ENCODE peak calls at places on chromosomes 7 and 10, in four cellular contexts. S is K562, H is IMR-90, U is GM12878. D is an unnamed sample.
A peak's percentile ranks its signal among the peaks of the same experiment; 100 is the strongest.

GRCh38 chr10:116771101-116771705 is 28.8 kb upstream of the HSPA12A start:
- DNase-seq in H (peak; percentile 95), U (no peak), S (no peak), D (no peak)

GRCh38 chr7:900331-901040 is 24.1 kb downstream of the GET4 start:
- DNase-seq in U (no peak), H (no peak), S (no peak), D (no peak)

GRCh38 chr10:27687326-27687725 is 58.3 kb downstream of the MKX start:
- DNase-seq in U (no peak), S (no peak), H (peak; percentile 49), D (peak; percentile 41)

GRCh38 chr10:17409170-17409733 is 45.1 kb downstream of the ST8SIA6 start:
- DNase-seq in U (no peak), S (peak; percentile 34), H (peak; percentile 5), D (peak; percentile 61)

GRCh38 chr7:140686921-140687320 is 9.6 kb upstream of the NDUFB2 start:
- DNase-seq in H (no peak), U (no peak), S (no peak), D (no peak)

GRCh38 chr10:14687340-14687739 is 87.4 kb downstream of the FAM107B start:
- DNase-seq in H (no peak), S (no peak), U (no peak), D (no peak)

GRCh38 chr10:5291501-5292195 is 73.1 kb upstream of the UCN3 start:
- DNase-seq in U (no peak), H (peak; percentile 79), S (peak; percentile 63), D (peak; percentile 79)

GRCh38 chr10:10418397-10418796 is 599.3 kb upstream of the CELF2 start:
- DNase-seq in S (no peak), H (no peak), U (peak; percentile 15), D (no peak)

GRCh38 chr7:78379148-78379547 is 580.6 kb downstream of the PHTF2 start:
- DNase-seq in U (no peak), S (no peak), H (peak; percentile 68), D (no peak)

GRCh38 chr10:110857265-110858158 is 14.2 kb upstream of the PDCD4 start:
- DNase-seq in S (no peak), H (peak; percentile 84), U (peak; percentile 78), D (peak; percentile 14)

GRCh38 chr7:99762680-99763327 is 21.2 kb downstream of the CYP3A4 start:
- DNase-seq in U (no peak), H (peak; percentile 70), S (peak; percentile 83), D (no peak)

GRCh38 chr7:29637374-29637773 is 73.7 kb downstream of the PRR15 start:
- DNase-seq in S (no peak), H (no peak), U (no peak), D (no peak)

GRCh38 chr10:79405995-79406515 is 39.4 kb downstream of the ZCCHC24 start:
- DNase-seq in U (no peak), H (no peak), S (no peak), D (no peak)

GRCh38 chr10:44386546-44387052 is 1.7 kb upstream of the CXCL12 start:
- DNase-seq in H (peak; percentile 62), S (peak; percentile 88), U (no peak), D (peak; percentile 37)

GRCh38 chr10:44384601-44385422 is at the start of gene CXCL12:
- DNase-seq in U (no peak), S (no peak), H (peak; percentile 44), D (peak; percentile 5)

GRCh38 chr10:44383749-44384600 is 922 bp downstream of the CXCL12 start:
- DNase-seq in H (peak; percentile 54), U (no peak), S (no peak), D (no peak)

GRCh38 chr10:44385423-44385725 is 477 bp upstream of the CXCL12 start:
- DNase-seq in H (no peak), U (no peak), S (no peak), D (no peak)

DNA sequence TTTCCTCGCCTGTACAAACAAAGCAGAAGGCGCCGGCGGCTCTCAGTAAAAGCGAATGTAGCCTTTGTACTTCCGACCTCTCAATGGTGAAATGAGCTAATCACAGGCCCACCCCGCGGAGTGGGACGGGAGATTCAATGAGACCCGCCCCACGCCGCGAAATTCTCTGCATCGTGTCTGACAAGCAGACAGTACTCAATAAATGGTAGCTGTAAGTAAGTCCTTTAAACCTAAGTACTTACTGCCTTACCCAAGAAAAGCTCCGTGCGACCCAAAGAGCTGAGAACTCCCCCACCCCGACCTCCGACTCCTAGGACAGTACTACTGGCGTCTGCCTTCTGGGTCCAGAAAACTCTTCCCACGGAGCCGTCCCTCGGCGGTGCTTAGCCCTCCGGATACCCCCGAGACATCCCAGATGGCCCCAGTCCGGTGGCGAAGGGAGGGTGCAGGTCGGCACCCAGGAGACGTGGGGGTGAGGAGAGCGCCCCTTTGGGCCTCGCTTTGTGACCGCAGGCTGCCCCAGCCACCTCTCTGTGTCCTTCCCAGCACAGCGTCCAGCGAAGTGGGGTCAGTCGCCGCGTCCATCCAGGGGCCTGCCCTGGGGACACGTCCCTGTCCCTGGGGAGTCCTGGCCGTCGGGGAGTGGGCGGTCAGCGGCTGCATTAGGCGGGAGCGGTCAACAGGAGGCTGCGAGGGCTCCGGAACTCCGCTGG is 985 bp upstream of the CXCL12 start:
- DNase-seq in U (no peak), H (no peak), S (peak; percentile 21), D (no peak)
- TF ChIP-seq FOS in U (no peak), H (no peak), S (no peak), D (no peak)

GRCh38 chr10:91091780-91092179 is 128.7 kb upstream of the PCGF5 start:
- DNase-seq in S (no peak), U (no peak), H (no peak), D (no peak)

GRCh38 chr10:91096263-91096662 is 124.2 kb upstream of the PCGF5 start:
- DNase-seq in U (no peak), H (no peak), S (no peak), D (no peak)

GRCh38 chr10:91088300-91089140 is 131.9 kb upstream of the PCGF5 start:
- DNase-seq in H (peak; percentile 15), S (peak; percentile 36), U (no peak), D (peak; percentile 8)

GRCh38 chr10:91090761-91091529 is 129.5 kb upstream of the PCGF5 start:
- DNase-seq in U (no peak), S (no peak), H (no peak), D (no peak)
- TF ChIP-seq FOS in U (no peak), S (no peak), H (no peak), D (no peak)

GRCh38 chr7:158366346-158366745 is 221.3 kb downstream of the PTPRN2 start:
- DNase-seq in H (no peak), S (no peak), U (no peak), D (no peak)

GRCh38 chr7:158365332-158365731 is 222.3 kb downstream of the PTPRN2 start:
- DNase-seq in S (no peak), U (no peak), H (no peak), D (no peak)

GRCh38 chr7:158362001-158362400 is 225.6 kb downstream of the PTPRN2 start:
- DNase-seq in U (no peak), H (no peak), S (no peak), D (no peak)

GRCh38 chr7:158361326-158361946 is 226.2 kb downstream of the PTPRN2 start:
- DNase-seq in H (no peak), S (no peak), U (no peak), D (no peak)

DNA sequence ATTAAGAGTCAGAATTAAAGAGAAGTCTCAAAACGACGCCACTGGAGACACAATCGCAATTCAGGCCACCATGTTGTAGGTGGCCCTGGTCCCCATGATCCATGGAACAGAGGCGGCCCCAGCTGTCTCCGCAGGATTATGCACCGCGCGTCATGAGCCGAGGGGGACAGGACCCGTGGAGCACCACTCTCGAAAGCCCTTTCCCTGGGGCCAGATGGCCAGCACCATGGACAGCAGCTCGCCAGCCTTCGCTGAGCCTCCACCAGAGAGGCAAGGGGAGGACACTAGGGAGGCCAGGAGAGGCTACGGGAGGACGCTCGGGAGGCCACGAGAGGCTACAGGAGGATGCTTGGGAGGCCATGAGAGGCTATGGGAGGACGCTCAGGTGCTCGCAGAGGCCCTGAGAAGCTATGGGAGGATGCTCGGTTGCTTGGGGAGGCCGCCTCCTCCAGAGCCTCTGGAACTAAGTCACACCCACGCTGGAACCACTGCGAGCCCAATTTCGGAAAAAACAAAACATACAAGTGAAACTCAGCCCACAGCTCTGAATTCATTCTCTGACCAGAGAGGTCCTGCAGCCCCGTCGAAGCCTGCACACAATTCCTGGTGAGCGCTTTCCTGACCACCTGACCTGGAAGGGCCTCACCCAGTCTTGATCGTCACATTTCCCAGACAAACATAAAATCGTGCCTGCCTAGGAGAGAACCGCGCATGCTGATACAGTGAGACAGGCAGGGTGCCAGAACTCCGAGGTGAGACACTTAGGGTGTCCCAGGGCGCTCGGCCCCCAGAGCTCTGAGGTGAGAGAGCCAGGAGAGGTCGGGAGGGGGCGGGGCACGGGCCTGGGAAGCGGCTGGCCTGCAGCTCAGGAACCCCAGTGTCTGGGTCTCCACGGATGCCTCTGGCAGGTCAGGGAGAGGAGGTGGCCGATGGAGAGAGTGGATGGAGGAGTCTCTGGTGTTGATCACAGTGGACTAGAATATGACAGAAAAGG is 224.4 kb downstream of the PTPRN2 start:
- DNase-seq in S (peak; percentile 43), H (no peak), U (no peak), D (no peak)
- TF ChIP-seq FOS in S (no peak), H (no peak), U (no peak), D (no peak)

DNA sequence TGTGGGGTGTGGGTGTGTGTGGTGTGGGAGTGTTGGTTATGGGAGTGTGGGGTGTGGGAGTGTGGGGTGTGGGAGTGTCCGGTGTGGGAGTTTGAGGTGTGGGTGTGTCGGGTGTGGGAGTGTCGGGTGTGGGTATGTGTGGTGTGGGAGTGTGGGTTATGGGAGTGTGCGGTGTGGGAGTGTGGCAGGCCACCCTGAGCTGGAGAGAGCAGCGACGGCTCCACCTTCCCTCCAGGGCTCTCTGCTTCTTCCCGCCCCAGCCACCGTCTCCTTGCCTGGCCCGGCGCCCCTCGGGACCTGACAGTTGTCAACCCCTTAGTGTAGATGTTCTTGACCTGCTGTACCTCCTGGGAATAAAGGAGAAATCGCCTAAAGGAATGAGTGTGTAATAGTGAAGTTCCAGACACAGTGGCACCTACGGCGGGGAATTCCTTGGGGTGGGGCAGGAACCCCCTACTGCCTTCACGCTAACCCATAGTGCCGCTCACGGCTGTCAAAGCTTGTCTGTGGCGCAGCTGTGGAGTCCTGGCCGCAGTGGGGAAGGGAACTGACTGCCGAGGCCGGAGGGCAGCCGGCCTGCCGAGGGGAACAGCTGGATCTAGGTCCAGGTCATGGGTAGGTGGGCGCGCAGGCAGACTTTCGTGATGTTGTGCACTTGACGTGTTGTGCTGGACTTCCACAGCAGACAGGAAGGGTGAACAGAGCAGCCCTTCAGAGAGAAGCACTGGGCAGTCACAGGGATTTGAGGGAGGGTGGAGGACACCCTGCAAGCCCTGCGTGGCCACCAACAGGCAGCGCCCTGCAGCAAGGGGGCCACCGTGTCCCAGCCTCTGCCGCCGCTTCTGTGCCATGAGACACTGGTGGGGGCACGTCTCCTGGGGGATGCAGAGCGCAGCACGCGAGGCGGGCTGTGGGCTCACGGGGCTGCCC is 49.0 kb upstream of the EN2 start:
- DNase-seq in S (no peak), U (no peak), H (no peak), D (no peak)
- TF ChIP-seq FOS in S (no peak), U (no peak), H (no peak), D (no peak)

GRCh38 chr10:52453501-52453900 is 139.4 kb downstream of the DKK1 start:
- DNase-seq in U (no peak), S (no peak), H (no peak), D (no peak)

GRCh38 chr10:52455095-52455494 is 141.0 kb downstream of the DKK1 start:
- DNase-seq in H (peak; percentile 30), U (no peak), S (no peak), D (no peak)

GRCh38 chr10:52451817-52452216 is 137.7 kb downstream of the DKK1 start:
- DNase-seq in U (no peak), S (no peak), H (peak; percentile 76), D (no peak)

GRCh38 chr10:52452600-52453493 is 138.8 kb downstream of the DKK1 start:
- DNase-seq in U (no peak), H (no peak), S (no peak), D (no peak)

GRCh38 chr10:52454476-52454875 is 140.4 kb downstream of the DKK1 start:
- DNase-seq in H (no peak), U (no peak), S (no peak), D (peak; percentile 8)
- TF ChIP-seq FOS in H (no peak), U (no peak), S (no peak), D (no peak)

GRCh38 chr7:2795906-2796305 is 48.2 kb downstream of the GNA12 start:
- DNase-seq in H (no peak), U (no peak), S (no peak), D (no peak)
- TF ChIP-seq FOS in H (no peak), U (no peak), S (no peak), D (no peak)